ENCODE peak calls at places on chromosomes 7 and 10, in seven cellular contexts. W is breast epithelium, Z is upper lobe of right lung, G is HCT116, P is thoracic aorta, U is RWPE1, X is IMR-90. V is an unnamed sample.
A peak's percentile ranks its signal among the peaks of the same experiment; 100 is the strongest.

GRCh38 chr7:133023370-133024075 is 58.4 kb downstream of the CHCHD3 start:
- DNase-seq in G (no peak), X (no peak), P (no peak), Z (no peak), U (no peak), W (no peak), V (no peak)

GRCh38 chr10:98846787-98847186 is 388.9 kb downstream of the HPSE2 start:
- DNase-seq in W (no peak), P (no peak), Z (no peak), G (no peak), X (no peak), U (no peak), V (no peak)

GRCh38 chr7:104982773-104983619 is 31.0 kb upstream of the KMT2E start:
- DNase-seq in U (no peak), X (no peak), W (no peak), G (no peak), Z (no peak), P (no peak), V (no peak)

GRCh38 chr7:155435110-155435509 is 22.8 kb upstream of the EN2 start:
- DNase-seq in W (no peak), G (no peak), U (no peak), X (no peak), P (no peak), Z (no peak), V (no peak)

GRCh38 chr7:157250605-157251228 is 86.1 kb upstream of the DNAJB6 start:
- DNase-seq in U (peak; percentile 18), Z (no peak), G (peak; percentile 53), W (no peak), P (no peak), X (peak; percentile 66), V (peak; percentile 19)

GRCh38 chr10:131993298-131993674 is 11.6 kb upstream of the BNIP3 start:
- DNase-seq in Z (no peak), X (no peak), G (no peak), P (no peak), W (no peak), U (no peak), V (no peak)

GRCh38 chr10:48634198-48634983 is 29.5 kb upstream of the ARHGAP22 start:
- DNase-seq in X (peak; percentile 69), G (no peak), P (no peak), Z (no peak), U (no peak), W (no peak), V (no peak)

GRCh38 chr10:78977761-78978305 is 90.9 kb upstream of the ZMIZ1 start:
- DNase-seq in Z (peak; percentile 78), X (peak; percentile 79), U (peak; percentile 42), W (no peak), P (no peak), G (no peak), V (no peak)

GRCh38 chr7:155058861-155059355 is 11.2 kb upstream of the HTR5A start:
- DNase-seq in P (no peak), W (no peak), G (no peak), U (no peak), X (no peak), Z (no peak), V (no peak)

GRCh38 chr7:156889746-156890145 is 3.2 kb downstream of the LMBR1 start:
- DNase-seq in U (no peak), P (no peak), X (no peak), W (no peak), G (no peak), Z (no peak), V (no peak)

GRCh38 chr10:114313866-114314265 is 74.8 kb downstream of the VWA2 start:
- DNase-seq in X (no peak), U (no peak), G (no peak), P (no peak), Z (no peak), W (peak; percentile 14), V (no peak)

GRCh38 chr7:11171569-11172192 is 198.0 kb downstream of the PHF14 start:
- DNase-seq in X (no peak), P (no peak), W (no peak), G (no peak), U (no peak), Z (no peak), V (no peak)

GRCh38 chr7:25519962-25520562 is 291.8 kb upstream of the NPVF start:
- DNase-seq in P (no peak), W (no peak), U (no peak), Z (no peak), X (no peak), G (no peak), V (no peak)

GRCh38 chr7:55154096-55154495 is 135.3 kb downstream of the EGFR start:
- DNase-seq in Z (no peak), U (no peak), W (no peak), X (no peak), G (no peak), P (no peak), V (no peak)

GRCh38 chr7:140485463-140486265 is 6.4 kb upstream of the MKRN1 start:
- DNase-seq in U (no peak), G (no peak), P (no peak), W (no peak), X (no peak), Z (no peak), V (no peak)

GRCh38 chr10:100115011-100115770 is 33.5 kb upstream of the CPN1 start:
- DNase-seq in U (no peak), X (no peak), Z (no peak), G (no peak), P (no peak), W (no peak), V (no peak)

GRCh38 chr7:81439591-81439990 is 330.3 kb downstream of the HGF start:
- DNase-seq in P (no peak), Z (no peak), X (peak; percentile 34), W (no peak), G (no peak), U (no peak), V (no peak)

GRCh38 chr10:49187044-49187484 is 1.1 kb downstream of the TMEM273 start:
- DNase-seq in Z (peak; percentile 45), X (no peak), U (no peak), G (no peak), W (no peak), P (no peak), V (no peak)

GRCh38 chr7:29139796-29140195 is 6.5 kb downstream of the CPVL start:
- DNase-seq in P (no peak), Z (no peak), X (no peak), U (peak; percentile 51), G (no peak), W (no peak), V (no peak)

GRCh38 chr7:33946094-33946699 is 40.9 kb downstream of the BMPER start:
- DNase-seq in U (peak; percentile 51), G (no peak), W (no peak), P (no peak), X (no peak), Z (no peak), V (no peak)

GRCh38 chr10:84571146-84571545 is 242.8 kb downstream of the CCSER2 start:
- DNase-seq in Z (no peak), X (no peak), G (no peak), P (no peak), W (no peak), U (no peak), V (no peak)

GRCh38 chr7:154433632-154434598 is 381.7 kb downstream of the DPP6 start:
- DNase-seq in W (no peak), P (no peak), G (no peak), X (no peak), Z (no peak), U (no peak), V (no peak)

GRCh38 chr7:18509491-18509890 is 13.9 kb downstream of the HDAC9 start:
- DNase-seq in Z (no peak), G (no peak), U (no peak), X (peak; percentile 4), P (no peak), W (no peak), V (no peak)

GRCh38 chr10:1363466-1364121 is 307.4 kb downstream of the WDR37 start:
- DNase-seq in P (no peak), U (no peak), G (no peak), W (no peak), Z (peak; percentile 57), X (no peak), V (no peak)

GRCh38 chr7:73741600-73741999 is 3.0 kb upstream of the ABHD11 start:
- DNase-seq in Z (no peak), G (no peak), X (no peak), U (no peak), P (no peak), W (no peak), V (no peak)

GRCh38 chr10:15225511-15225910 is 57.0 kb upstream of the NMT2 start:
- DNase-seq in U (no peak), X (no peak), W (no peak), G (no peak), Z (no peak), P (no peak), V (no peak)

GRCh38 chr10:15222511-15222910 is 54.0 kb upstream of the NMT2 start:
- DNase-seq in P (no peak), Z (no peak), W (no peak), U (no peak), G (no peak), X (peak; percentile 32), V (no peak)

GRCh38 chr10:15224948-15225347 is 56.5 kb upstream of the NMT2 start:
- DNase-seq in X (no peak), G (no peak), Z (no peak), U (no peak), P (no peak), W (no peak), V (no peak)

GRCh38 chr10:15220426-15220825 is 51.9 kb upstream of the NMT2 start:
- DNase-seq in G (no peak), X (no peak), Z (no peak), P (no peak), U (no peak), W (no peak), V (no peak)

DNA sequence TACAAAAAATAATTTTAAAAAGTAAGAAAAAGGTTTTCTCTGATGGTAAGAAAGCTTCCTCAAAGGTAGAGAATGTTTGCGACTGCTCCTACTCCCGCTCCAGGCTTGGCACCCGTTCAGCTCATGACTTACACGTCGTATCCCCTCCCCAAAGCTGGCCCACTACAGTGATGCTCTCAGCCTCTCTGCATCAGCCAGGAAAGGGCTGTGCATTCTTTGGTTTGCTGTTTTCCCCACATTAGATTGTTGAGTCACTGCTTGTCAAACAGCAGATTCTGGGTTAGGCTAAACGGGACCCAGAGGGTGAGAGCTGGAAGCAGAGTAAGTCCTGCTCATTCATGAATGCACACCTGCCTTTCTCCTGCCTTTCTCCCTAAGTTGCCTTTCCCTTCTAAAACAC is 54.7 kb upstream of the NMT2 start:
- DNase-seq in U (no peak), Z (no peak), P (no peak), G (no peak), W (no peak), X (peak; percentile 93), V (no peak)
- TF ChIP-seq CTCF in U (no peak), Z (no peak), P (no peak), G (no peak), W (no peak), X (no peak), V (no peak)

GRCh38 chr7:114415054-114415997 is 711 bp downstream of the FOXP2 start:
- DNase-seq in Z (no peak), G (no peak), P (no peak), X (no peak), U (no peak), W (no peak), V (no peak)
- H3K27ac ChIP-seq in Z (no peak overlapping the region), G (no peak overlapping the region), P (peak overlapping the region; percentile 48), X (peak overlapping the region; percentile 57), U (no peak overlapping the region), W (no peak overlapping the region), V (no peak overlapping the region)

GRCh38 chr7:44881610-44882009 is 3.7 kb downstream of the PURB start:
- DNase-seq in W (no peak), Z (no peak), X (peak; percentile 88), P (no peak), G (no peak), U (peak; percentile 35), V (no peak)
- TF ChIP-seq CTCF in W (no peak), Z (no peak), X (no peak), P (no peak), G (no peak), U (no peak), V (no peak)

GRCh38 chr10:122051609-122052385 is 62.8 kb downstream of the TACC2 start:
- DNase-seq in P (no peak), G (peak; percentile 79), U (peak; percentile 70), Z (peak; percentile 76), W (peak; percentile 85), X (peak; percentile 65), V (no peak)
- H3K27ac ChIP-seq in P (peak overlapping the region; percentile 2), G (no peak overlapping the region), U (peak overlapping the region; percentile 56), Z (no peak overlapping the region), W (peak overlapping the region; percentile 69), X (no peak overlapping the region), V (no peak overlapping the region)

V was measured in CD4-positive, alpha-beta T cell.